ENCODE peak calls at places on chromosomes 13 and 19, in four cellular contexts. R is activated CD4-positive, CD25-positive, alpha-beta regulatory T cell treated with anti-CD3 and anti-CD28 coated beads, Interleukin-2, amount 50 U/mL, for 16 hours; X is lower leg skin; F is stimulated activated effector memory CD8-positive, alpha-beta T cell treated with anti-CD3 and anti-CD28 coated beads, Interleukin-12 subunit alpha, Interleukin-12 subunit beta, amount 100 ng/mL, for 72 hours. N is an unnamed sample.
A peak's percentile ranks its signal among the peaks of the same experiment; 100 is the strongest.

GRCh38 chr13:110089815-110090214 is 217.1 kb downstream of the COL4A1 start:
- DNase-seq in R (no peak), X (no peak), F (no peak), N (no peak)

GRCh38 chr19:49335784-49336481 is 727 bp downstream of the CD37 start:
- DNase-seq in F (no peak), R (no peak), X (no peak), N (peak; percentile 67)

GRCh38 chr13:28574617-28575142 is 79.8 kb upstream of the FLT1 start:
- DNase-seq in R (no peak), F (peak; percentile 5), X (no peak), N (no peak)

GRCh38 chr19:19900124-19900523 is 622 bp upstream of the ZNF93 start:
- DNase-seq in X (no peak), F (no peak), R (no peak), N (no peak)

GRCh38 chr19:55345101-55345817 is 5.6 kb downstream of the KMT5C start:
- DNase-seq in R (no peak), X (no peak), F (no peak), N (no peak)

GRCh38 chr19:1236566-1236965 is 1.2 kb downstream of the CBARP start:
- DNase-seq in R (no peak), F (no peak), X (no peak), N (no peak)

GRCh38 chr13:81498969-81499368 is 1158.0 kb upstream of the SPRY2 start:
- DNase-seq in R (no peak), F (no peak), X (no peak), N (no peak)

GRCh38 chr13:76677047-76677446 is 209.2 kb downstream of the KCTD12 start:
- DNase-seq in X (peak; percentile 19), R (no peak), F (no peak), N (no peak)

GRCh38 chr19:47305309-47305751 is 4.3 kb upstream of the C5AR1 start:
- DNase-seq in X (peak; percentile 76), R (peak; percentile 38), F (peak; percentile 49), N (peak; percentile 57)

GRCh38 chr13:112955956-112956355 is 13.1 kb upstream of the MCF2L start:
- DNase-seq in F (no peak), X (no peak), R (no peak), N (no peak)

GRCh38 chr13:88345171-88345847 is 674.1 kb downstream of the SLITRK5 start:
- DNase-seq in X (no peak), R (no peak), F (no peak), N (no peak)

GRCh38 chr13:113854238-113855011 is 9.5 kb downstream of the GAS6 start:
- DNase-seq in X (no peak), R (no peak), F (no peak), N (no peak)

GRCh38 chr19:56597696-56598095 is 2.6 kb downstream of the ZNF71 start:
- DNase-seq in F (no peak), R (no peak), X (no peak), N (no peak)

GRCh38 chr13:101449971-101450748 is 2.3 kb upstream of the ITGBL1 start:
- DNase-seq in R (no peak), X (no peak), F (no peak), N (no peak)

GRCh38 chr19:44623626-44624025 is 10.3 kb downstream of the IGSF23 start:
- DNase-seq in X (no peak), R (no peak), F (no peak), N (no peak)

GRCh38 chr13:110185696-110186095 is 121.3 kb downstream of the COL4A1 start:
- DNase-seq in R (no peak), F (no peak), X (no peak), N (no peak)

GRCh38 chr13:59343132-59343531 is 820.6 kb downstream of the DIAPH3 start:
- DNase-seq in F (no peak), X (no peak), R (no peak), N (no peak)

GRCh38 chr19:3968556-3969434 is 2.1 kb downstream of the DAPK3 start:
- DNase-seq in X (peak; percentile 89), F (no peak), R (no peak), N (no peak)

GRCh38 chr19:5048727-5049553 is 80.0 kb downstream of the KDM4B start:
- DNase-seq in X (peak; percentile 55), R (no peak), F (no peak), N (no peak)

GRCh38 chr13:76225815-76226489 is 589.8 kb downstream of the LMO7 start:
- DNase-seq in R (no peak), F (no peak), X (no peak), N (no peak)

GRCh38 chr13:59527500-59527899 is 636.2 kb downstream of the DIAPH3 start:
- DNase-seq in X (no peak), F (no peak), R (no peak), N (no peak)

GRCh38 chr19:16416996-16417395 is 54.8 kb downstream of the EPS15L1 start:
- DNase-seq in X (no peak), R (no peak), F (no peak), N (no peak)

GRCh38 chr13:44576396-44577235 is 486 bp upstream of the TSC22D1 start:
- DNase-seq in X (no peak), R (no peak), F (no peak), N (peak; percentile 37)

GRCh38 chr13:100537951-100538462 is 50.6 kb downstream of the GGACT start:
- DNase-seq in R (no peak), F (no peak), X (no peak), N (no peak)

GRCh38 chr13:22114630-22115311 is 443.9 kb downstream of the FGF9 start:
- DNase-seq in R (no peak), X (no peak), F (peak; percentile 14), N (peak; percentile 80)

GRCh38 chr13:109468123-109468522 is 318.3 kb downstream of the IRS2 start:
- DNase-seq in X (no peak), R (no peak), F (no peak), N (no peak)

GRCh38 chr19:11169896-11170678 is 14.5 kb upstream of the SPC24 start:
- DNase-seq in R (no peak), X (no peak), F (no peak), N (no peak)

GRCh38 chr19:41928754-41929535 is 696 bp upstream of the ERFL start:
- DNase-seq in X (no peak), R (no peak), F (no peak), N (no peak)

GRCh38 chr19:47372603-47373002 is 23.5 kb downstream of the DHX34 start:
- DNase-seq in R (no peak), X (no peak), F (no peak), N (no peak)

GRCh38 chr13:40813662-40814454 is 24.4 kb downstream of the SLC25A15 start:
- DNase-seq in R (no peak), F (no peak), X (no peak), N (peak; percentile 59)

GRCh38 chr19:6108721-6109633 is 1.3 kb downstream of the RFX2 start:
- DNase-seq in X (peak; percentile 59), R (peak; percentile 21), F (peak; percentile 29), N (no peak)

GRCh38 chr13:27038323-27038722 is 133.3 kb downstream of the USP12 start:
- DNase-seq in X (no peak), R (no peak), F (no peak), N (no peak)

GRCh38 chr13:111639994-111640393 is 319.6 kb downstream of the TEX29 start:
- DNase-seq in R (no peak), F (no peak), X (no peak), N (no peak)

GRCh38 chr19:8192227-8192820 is 16.8 kb upstream of the CERS4 start:
- DNase-seq in F (no peak), X (no peak), R (no peak), N (no peak)